ENCODE peak calls at places on chromosome 20, in six cellular contexts. One of them, this sample, is unnamed.

GRCh38 chr20:64149141-64149540 is 15.1 kb upstream of the MYT1 start:
- DNase-seq in GM12878: no peak
- DNase-seq in K562: no peak
- DNase-seq in GM12891: no peak
- DNase-seq in H1: no peak
- DNase-seq in HepG2: no peak
- DNase-seq in this sample: no peak

GRCh38 chr20:62219101-62219991 is 732 bp downstream of the HRH3 start:
- DNase-seq in GM12878: no peak
- DNase-seq in K562: no peak
- DNase-seq in GM12891: no peak
- DNase-seq in H1: no peak
- DNase-seq in HepG2: no peak
- DNase-seq in this sample: no peak

GRCh38 chr20:48682529-48683385 is 145.0 kb downstream of the PREX1 start:
- DNase-seq in GM12878: no peak
- DNase-seq in K562: peak
- DNase-seq in GM12891: no peak
- DNase-seq in H1: no peak
- DNase-seq in HepG2: peak
- DNase-seq in this sample: no peak

GRCh38 chr20:63490416-63490815 is 8.5 kb downstream of the EEF1A2 start:
- DNase-seq in GM12878: no peak
- DNase-seq in K562: no peak
- DNase-seq in GM12891: no peak
- DNase-seq in H1: no peak
- DNase-seq in HepG2: peak
- DNase-seq in this sample: no peak

GRCh38 chr20:61655591-61655990 is 403.5 kb downstream of the CDH4 start:
- DNase-seq in GM12878: no peak
- DNase-seq in K562: no peak
- DNase-seq in GM12891: no peak
- DNase-seq in H1: no peak
- DNase-seq in HepG2: no peak
- DNase-seq in this sample: no peak

GRCh38 chr20:54356726-54357235 is 118.6 kb upstream of the DOK5 start:
- DNase-seq in GM12878: no peak
- DNase-seq in K562: no peak
- DNase-seq in GM12891: no peak
- DNase-seq in H1: no peak
- DNase-seq in HepG2: no peak
- DNase-seq in this sample: no peak

GRCh38 chr20:43165611-43166010 is 24.1 kb downstream of the PTPRT start:
- DNase-seq in GM12878: no peak
- DNase-seq in K562: no peak
- DNase-seq in GM12891: no peak
- DNase-seq in H1: no peak
- DNase-seq in HepG2: no peak
- DNase-seq in this sample: no peak

GRCh38 chr20:50056951-50057403 is 56.0 kb downstream of the UBE2V1 start:
- DNase-seq in GM12878: no peak
- DNase-seq in K562: no peak
- DNase-seq in GM12891: no peak
- DNase-seq in H1: no peak
- DNase-seq in HepG2: no peak
- DNase-seq in this sample: no peak

GRCh38 chr20:43680976-43681375 is 14.1 kb downstream of the MYBL2 start:
- DNase-seq in GM12878: no peak
- DNase-seq in K562: no peak
- DNase-seq in GM12891: no peak
- DNase-seq in H1: no peak
- DNase-seq in HepG2: no peak
- DNase-seq in this sample: no peak

GRCh38 chr20:24721891-24722530 is 227.1 kb upstream of the CST7 start:
- DNase-seq in GM12878: no peak
- DNase-seq in K562: no peak
- DNase-seq in GM12891: no peak
- DNase-seq in H1: no peak
- DNase-seq in HepG2: no peak
- DNase-seq in this sample: no peak

GRCh38 chr20:31751126-31751525 is 12.0 kb downstream of the TPX2 start:
- DNase-seq in GM12878: no peak
- DNase-seq in K562: no peak
- DNase-seq in GM12891: no peak
- DNase-seq in H1: no peak
- DNase-seq in HepG2: no peak
- DNase-seq in this sample: no peak

GRCh38 chr20:17444091-17444490 is 87.1 kb downstream of the BFSP1 start:
- DNase-seq in GM12878: no peak
- DNase-seq in K562: no peak
- DNase-seq in GM12891: no peak
- DNase-seq in H1: no peak
- DNase-seq in HepG2: peak
- DNase-seq in this sample: no peak

GRCh38 chr20:61601361-61601760 is 349.3 kb downstream of the CDH4 start:
- DNase-seq in GM12878: no peak
- DNase-seq in K562: no peak
- DNase-seq in GM12891: no peak
- DNase-seq in H1: no peak
- DNase-seq in HepG2: no peak
- DNase-seq in this sample: no peak

GRCh38 chr20:20027284-20027683 is 10.1 kb downstream of the NAA20 start:
- DNase-seq in GM12878: no peak
- DNase-seq in K562: no peak
- DNase-seq in GM12891: no peak
- DNase-seq in H1: no peak
- DNase-seq in HepG2: no peak
- DNase-seq in this sample: no peak

GRCh38 chr20:58634121-58634817 is 16.8 kb upstream of the STX16 start:
- DNase-seq in GM12878: no peak
- DNase-seq in K562: no peak
- DNase-seq in GM12891: no peak
- DNase-seq in H1: no peak
- DNase-seq in HepG2: no peak
- DNase-seq in this sample: no peak

DNA sequence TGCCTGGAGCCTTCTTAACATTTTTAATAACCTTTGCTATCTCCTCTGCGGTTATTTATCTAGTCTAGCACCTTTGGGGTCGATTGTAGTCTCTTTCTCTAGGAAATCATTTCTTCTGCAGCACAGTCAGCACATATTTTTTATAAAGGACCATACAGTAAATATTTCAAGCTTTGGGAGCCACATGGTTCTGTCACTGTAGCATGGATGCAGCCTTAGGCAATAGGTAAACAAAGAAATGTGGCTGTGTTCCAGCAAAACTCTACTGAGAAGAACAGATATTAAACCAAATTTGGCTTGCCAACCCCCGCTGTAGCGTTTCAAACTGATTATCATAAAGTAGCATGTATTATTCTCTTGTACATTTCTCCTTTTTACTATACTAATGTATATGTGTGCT is 95.7 kb downstream of the SLC23A2 start:
- DNase-seq in GM12878: no peak
- DNase-seq in K562: no peak
- DNase-seq in GM12891: no peak
- DNase-seq in H1: no peak
- DNase-seq in HepG2: peak
- DNase-seq in this sample: no peak
- TF ChIP-seq TAF1 in GM12878: no peak
- TF ChIP-seq TAF1 in K562: no peak
- TF ChIP-seq TAF1 in GM12891: no peak
- TF ChIP-seq TAF1 in H1: no peak
- TF ChIP-seq TAF1 in HepG2: no peak
- TF ChIP-seq TAF1 in this sample: no peak

GRCh38 chr20:45346291-45346718 is 1.9 kb downstream of the SDC4 start:
- DNase-seq in GM12878: no peak
- DNase-seq in K562: no peak
- DNase-seq in GM12891: no peak
- DNase-seq in H1: no peak
- DNase-seq in HepG2: no peak
- DNase-seq in this sample: no peak

GRCh38 chr20:45350217-45350616 is 2.0 kb upstream of the SDC4 start:
- DNase-seq in GM12878: no peak
- DNase-seq in K562: no peak
- DNase-seq in GM12891: no peak
- DNase-seq in H1: no peak
- DNase-seq in HepG2: no peak
- DNase-seq in this sample: no peak

GRCh38 chr20:45347297-45347935 is 808 bp downstream of the SDC4 start:
- DNase-seq in GM12878: no peak
- DNase-seq in K562: no peak
- DNase-seq in GM12891: no peak
- DNase-seq in H1: no peak
- DNase-seq in HepG2: no peak
- DNase-seq in this sample: no peak

GRCh38 chr20:45346851-45347250 is 1.4 kb downstream of the SDC4 start:
- DNase-seq in GM12878: no peak
- DNase-seq in K562: no peak
- DNase-seq in GM12891: no peak
- DNase-seq in H1: no peak
- DNase-seq in HepG2: no peak
- DNase-seq in this sample: no peak

GRCh38 chr20:45347936-45348809 is at the start of gene SDC4:
- DNase-seq in GM12878: no peak
- DNase-seq in K562: peak
- DNase-seq in GM12891: no peak
- DNase-seq in H1: no peak
- DNase-seq in HepG2: no peak
- DNase-seq in this sample: peak
- TF ChIP-seq POLR2A in GM12878: peak
- TF ChIP-seq POLR2A in K562: peak
- TF ChIP-seq POLR2A in GM12891: no peak
- TF ChIP-seq POLR2A in H1: peak
- TF ChIP-seq POLR2A in HepG2: peak
- TF ChIP-seq POLR2A in this sample: peak

DNA sequence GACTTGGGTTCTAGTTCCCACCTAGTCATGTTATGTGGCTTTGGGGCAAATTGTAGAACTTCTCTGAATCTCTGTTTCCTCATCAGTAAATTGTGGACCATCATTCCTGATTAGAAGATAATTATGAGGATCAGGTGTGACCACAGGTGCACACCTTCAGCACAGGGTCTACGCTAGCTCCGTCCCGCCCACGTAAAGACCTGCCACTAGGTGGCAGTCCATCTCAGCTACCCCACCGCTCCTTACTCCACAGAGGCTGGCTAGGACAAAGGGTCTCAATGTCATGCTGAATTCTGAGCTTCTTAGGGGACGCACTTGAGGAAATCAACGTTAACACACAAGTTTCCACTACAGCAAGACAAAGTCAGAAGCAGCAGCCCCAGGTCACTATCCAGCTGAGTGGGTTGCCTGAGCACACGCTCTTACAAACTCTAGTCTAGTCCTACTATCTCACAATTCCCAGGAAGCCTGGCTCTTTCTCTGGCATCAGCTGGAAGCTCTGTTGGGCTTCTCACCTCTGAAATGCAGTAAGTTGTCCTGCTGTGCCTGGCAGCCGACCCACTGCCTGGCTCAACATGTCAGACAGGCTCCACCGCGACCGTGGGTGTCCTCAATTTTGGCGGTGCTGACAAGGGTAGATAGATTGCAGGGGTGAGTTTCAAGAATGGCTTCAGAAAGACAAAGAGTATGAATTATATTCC is 2.0 kb upstream of the PLCG1 start:
- DNase-seq in GM12878: no peak
- DNase-seq in K562: peak
- DNase-seq in GM12891: no peak
- DNase-seq in H1: peak
- DNase-seq in HepG2: peak
- DNase-seq in this sample: no peak
- TF ChIP-seq TAF1 in GM12878: no peak
- TF ChIP-seq TAF1 in K562: no peak
- TF ChIP-seq TAF1 in GM12891: no peak
- TF ChIP-seq TAF1 in H1: no peak
- TF ChIP-seq TAF1 in HepG2: no peak
- TF ChIP-seq TAF1 in this sample: no peak

GRCh38 chr20:11060423-11061205 is 386.8 kb upstream of the JAG1 start:
- DNase-seq in GM12878: no peak
- DNase-seq in K562: no peak
- DNase-seq in GM12891: no peak
- DNase-seq in H1: no peak
- DNase-seq in HepG2: no peak
- DNase-seq in this sample: no peak
- TF ChIP-seq POLR2A in GM12878: no peak
- TF ChIP-seq POLR2A in K562: no peak
- TF ChIP-seq POLR2A in GM12891: no peak
- TF ChIP-seq POLR2A in H1: no peak
- TF ChIP-seq POLR2A in HepG2: no peak
- TF ChIP-seq POLR2A in this sample: no peak

This sample was measured in GM12892.